ENCODE peak calls at places on chromosomes 7 and 10, in eight cellular contexts. I, R, C, S, K, T, X and O are unnamed samples. For H3K36me3, the result is how much of the 10 kb centered on the place peaks cover.

GRCh38 chr10:35890061-35890969 is 248.2 kb upstream of the FZD8 start:
- DNase-seq in C (no peak), K (no peak), I (no peak), S (no peak), T (no peak), R (no peak), X (peak), O (no peak)

GRCh38 chr10:127354992-127355391 is 158.6 kb upstream of the INSYN2A start:
- DNase-seq in S (no peak), X (no peak), K (no peak), I (no peak), C (peak), T (no peak), R (no peak), O (no peak)

GRCh38 chr10:67259319-67259929 is 333.6 kb downstream of the LRRTM3 start:
- DNase-seq in T (no peak), R (no peak), I (no peak), S (no peak), C (no peak), K (no peak), X (no peak), O (no peak)

GRCh38 chr7:96826089-96826488 is 116.4 kb upstream of the SEM1 start:
- DNase-seq in S (no peak), C (no peak), X (peak), T (peak), R (no peak), K (no peak), I (no peak), O (no peak)

GRCh38 chr10:78550716-78551115 is 517.1 kb downstream of the RPS24 start:
- DNase-seq in K (no peak), I (no peak), R (no peak), S (no peak), C (no peak), T (peak), X (no peak), O (no peak)

GRCh38 chr7:141359740-141360413 is 191.3 kb upstream of the AGK start:
- DNase-seq in C (no peak), S (no peak), X (no peak), R (no peak), I (no peak), K (no peak), T (no peak), O (no peak)

GRCh38 chr7:155529346-155529745 is 17.0 kb downstream of the CNPY1 start:
- DNase-seq in S (no peak), K (no peak), R (no peak), I (no peak), C (no peak), X (no peak), T (no peak), O (no peak)

GRCh38 chr7:150974468-150975391 is 3.4 kb downstream of the KCNH2 start:
- DNase-seq in T (no peak), K (peak), R (peak), C (peak), S (peak), X (peak), I (no peak), O (peak)

GRCh38 chr7:33692956-33693355 is 212.4 kb upstream of the BMPER start:
- DNase-seq in X (peak), I (no peak), R (no peak), K (peak), T (no peak), S (no peak), C (no peak), O (no peak)

GRCh38 chr7:67414858-67415257 is 418.2 kb downstream of the TYW1 start:
- DNase-seq in I (no peak), S (no peak), R (no peak), X (no peak), K (no peak), C (no peak), T (no peak), O (no peak)

GRCh38 chr10:1434912-1435692 is 302.2 kb downstream of the ADARB2 start:
- DNase-seq in I (no peak), C (no peak), S (no peak), T (no peak), X (no peak), R (no peak), K (no peak), O (peak)

GRCh38 chr7:79282051-79282694 is 171.3 kb downstream of the MAGI2 start:
- DNase-seq in R (no peak), I (no peak), T (no peak), K (peak), X (peak), C (peak), S (peak), O (no peak)
- H3K9ac ChIP-seq in R (no peak), I (no peak), T (no peak), K (peak), X (peak), C (no peak), S (peak), O (no peak)

GRCh38 chr10:103840747-103841085 is 14.7 kb downstream of the SH3PXD2A start:
- DNase-seq in S (no peak), X (no peak), T (no peak), K (no peak), I (no peak), C (no peak), R (no peak), O (no peak)

GRCh38 chr10:103839513-103839864 is 15.9 kb downstream of the SH3PXD2A start:
- DNase-seq in I (no peak), T (no peak), K (no peak), C (no peak), S (no peak), X (no peak), R (no peak), O (no peak)

GRCh38 chr10:103841519-103841918 is 13.9 kb downstream of the SH3PXD2A start:
- DNase-seq in C (no peak), R (no peak), X (no peak), I (no peak), S (no peak), K (no peak), T (no peak), O (no peak)

GRCh38 chr10:103838851-103839512 is 16.4 kb downstream of the SH3PXD2A start:
- DNase-seq in K (peak), X (no peak), R (no peak), S (no peak), T (no peak), C (no peak), I (no peak), O (peak)

DNA sequence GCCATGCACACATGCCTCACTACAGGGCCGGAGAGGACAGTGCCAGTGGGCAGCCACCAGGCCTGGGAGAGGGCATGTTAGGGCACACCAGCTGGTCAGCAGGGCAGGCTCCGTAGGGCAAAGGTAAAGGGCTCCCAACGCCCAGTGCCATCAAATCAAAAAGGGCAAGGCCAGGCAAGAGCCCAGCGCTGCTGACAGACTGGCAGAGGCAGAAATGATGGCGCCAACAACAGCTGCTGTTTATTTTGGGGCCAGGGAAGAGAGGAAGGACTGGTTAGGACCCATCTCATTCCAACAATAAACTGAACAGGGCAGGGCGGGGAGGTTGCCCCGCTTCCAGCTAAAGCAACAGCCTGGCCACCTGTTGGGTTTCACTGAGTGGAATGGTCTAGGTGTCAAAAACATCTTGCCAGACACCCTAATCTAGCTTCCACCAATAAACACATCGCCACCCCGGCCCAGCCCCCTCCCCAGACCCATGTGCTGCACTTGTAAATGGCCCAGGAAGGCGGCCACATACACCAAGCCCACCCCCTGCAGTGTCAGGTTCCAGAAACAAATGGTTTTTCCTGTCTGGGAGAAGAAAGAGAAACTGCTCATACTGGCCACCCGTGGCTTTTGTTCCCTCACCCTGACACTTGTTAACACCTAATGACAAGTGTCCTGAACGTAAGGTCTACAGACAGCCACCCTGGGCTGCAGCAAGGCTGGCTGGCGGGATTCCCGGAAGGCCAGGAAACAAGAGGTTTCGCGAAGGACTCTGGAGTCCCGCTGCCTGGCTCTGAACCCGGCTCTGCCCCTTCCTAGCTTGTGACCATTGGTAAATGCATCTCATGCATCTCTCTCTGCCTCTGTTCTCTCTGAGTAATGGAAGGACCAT is 15.3 kb downstream of the SH3PXD2A start:
- DNase-seq in T (no peak), X (no peak), K (no peak), C (no peak), S (no peak), I (no peak), R (no peak), O (peak)
- H3K27ac ChIP-seq in T (no peak), X (no peak), K (no peak), C (no peak), S (peak), I (no peak), R (no peak), O (no peak)

DNA sequence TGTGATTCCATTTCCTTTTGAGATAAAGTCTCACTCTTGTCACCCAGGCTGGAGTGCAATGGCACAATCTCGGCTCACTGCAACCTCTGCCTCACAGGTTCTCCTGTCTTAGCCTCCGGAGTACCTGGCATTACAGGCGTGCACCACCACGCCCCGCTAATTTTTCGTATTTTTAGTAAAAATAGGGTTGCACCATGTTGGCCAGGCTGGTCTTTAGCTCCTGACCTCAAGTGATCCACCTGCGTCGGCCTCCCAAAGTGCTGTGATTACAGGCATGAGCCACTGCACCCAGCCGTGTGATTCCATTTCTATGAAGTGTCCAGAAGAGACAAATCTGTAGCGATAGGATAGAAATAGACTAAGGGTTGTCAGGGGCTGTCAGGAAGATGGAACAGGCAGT is 60.4 kb downstream of the CLIP2 start:
- DNase-seq in C (no peak), X (no peak), S (no peak), K (no peak), I (no peak), R (no peak), T (no peak), O (no peak)
- H3K36me3 ChIP-seq in C (under half), X (under half), S (under half), K (under half), I (under half), R (under half), T (under half), O (under half)

GRCh38 chr7:139103057-139103820 is 6.3 kb downstream of the ZC3HAV1 start:
- DNase-seq in R (no peak), K (no peak), C (no peak), I (no peak), T (no peak), X (no peak), S (no peak), O (no peak)

GRCh38 chr7:139106959-139107358 is 2.6 kb downstream of the ZC3HAV1 start:
- DNase-seq in X (peak), T (no peak), S (no peak), I (no peak), K (peak), C (no peak), R (no peak), O (no peak)

GRCh38 chr7:139108256-139109187 is 998 bp downstream of the ZC3HAV1 start:
- DNase-seq in S (no peak), X (peak), C (no peak), R (peak), K (peak), T (no peak), I (peak), O (peak)

GRCh38 chr7:139109188-139109982 is at the start of gene ZC3HAV1:
- DNase-seq in T (peak), R (peak), S (peak), X (peak), C (peak), I (peak), K (peak), O (peak)

GRCh38 chr7:139105037-139105382 is 4.5 kb downstream of the ZC3HAV1 start:
- DNase-seq in S (no peak), T (no peak), I (no peak), R (no peak), X (no peak), C (no peak), K (no peak), O (no peak)
- H3K9ac ChIP-seq in S (no peak), T (no peak), I (no peak), R (peak), X (no peak), C (no peak), K (no peak), O (no peak)

DNA sequence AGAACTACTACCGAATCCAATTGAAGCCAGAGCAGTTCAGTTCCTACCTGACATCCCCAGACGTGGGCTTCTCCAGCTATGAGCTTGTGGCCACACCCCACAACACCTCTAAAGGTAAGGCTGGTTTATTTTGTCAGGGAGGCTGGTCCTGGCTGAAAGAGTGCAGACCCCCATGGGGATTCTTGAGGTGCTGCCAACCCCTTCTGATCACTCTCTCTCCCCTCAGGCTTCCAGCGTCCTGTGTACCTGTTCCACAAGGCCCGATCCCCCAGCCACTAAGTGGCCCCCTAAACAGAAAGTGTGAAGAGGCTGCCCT is 3.1 kb downstream of the PPP1R35 start:
- DNase-seq in C (no peak), R (no peak), S (no peak), K (no peak), T (no peak), X (no peak), I (no peak), O (no peak)
- H3K27ac ChIP-seq in C (peak), R (peak), S (peak), K (no peak), T (no peak), X (no peak), I (no peak), O (no peak)

GRCh38 chr7:152572101-152572500 is 103.8 kb downstream of the XRCC2 start:
- DNase-seq in C (no peak), T (no peak), K (peak), I (no peak), X (no peak), R (no peak), S (no peak), O (no peak)
- H3K36me3 ChIP-seq in C (under half), T (under half), K (under half), I (under half), X (under half), R (under half), S (under half), O (under half)

DNA sequence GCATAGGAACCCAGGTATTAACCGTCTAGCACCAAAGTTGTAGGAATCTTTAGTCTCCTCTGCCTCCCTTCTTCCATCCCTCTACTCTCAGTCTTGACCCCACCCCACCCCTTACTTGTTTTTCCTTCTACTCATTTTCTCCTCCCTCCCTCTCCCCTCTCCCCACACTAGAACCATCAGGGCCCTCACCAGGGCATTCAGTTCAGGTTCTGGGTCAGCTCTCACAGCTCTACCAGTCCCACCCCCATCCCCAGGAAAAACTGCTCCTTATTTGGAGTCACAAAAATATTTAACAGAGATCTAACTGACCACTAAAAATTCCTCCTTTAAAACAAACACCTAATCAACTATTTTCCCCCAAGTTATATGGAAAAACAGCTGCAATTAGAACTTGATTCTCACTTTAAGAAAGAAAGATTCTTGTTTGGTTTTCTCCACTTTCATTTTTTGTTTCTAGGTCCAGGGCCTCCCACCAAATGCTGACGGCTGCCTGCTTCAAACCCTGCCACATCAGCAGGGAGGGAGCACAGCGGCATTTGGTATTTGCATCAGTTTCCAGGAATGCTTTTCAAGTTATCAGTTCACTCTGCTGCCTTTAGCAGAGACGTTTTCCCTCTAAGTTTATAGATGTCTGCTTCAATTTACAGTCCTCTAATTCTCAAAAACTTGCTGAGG is 2.8 kb upstream of the COL1A2 start:
- DNase-seq in R (no peak), T (no peak), S (peak), I (no peak), C (no peak), X (no peak), K (peak), O (peak)
- H3K9ac ChIP-seq in R (no peak), T (no peak), S (peak), I (no peak), C (no peak), X (no peak), K (peak), O (no peak)

GRCh38 chr10:125765835-125766234 is 9.8 kb downstream of the MMP21 start:
- DNase-seq in S (no peak), R (no peak), C (no peak), I (no peak), K (no peak), X (no peak), T (no peak), O (no peak)
- H3K27ac ChIP-seq in S (no peak), R (no peak), C (no peak), I (no peak), K (no peak), X (no peak), T (no peak), O (no peak)

DNA sequence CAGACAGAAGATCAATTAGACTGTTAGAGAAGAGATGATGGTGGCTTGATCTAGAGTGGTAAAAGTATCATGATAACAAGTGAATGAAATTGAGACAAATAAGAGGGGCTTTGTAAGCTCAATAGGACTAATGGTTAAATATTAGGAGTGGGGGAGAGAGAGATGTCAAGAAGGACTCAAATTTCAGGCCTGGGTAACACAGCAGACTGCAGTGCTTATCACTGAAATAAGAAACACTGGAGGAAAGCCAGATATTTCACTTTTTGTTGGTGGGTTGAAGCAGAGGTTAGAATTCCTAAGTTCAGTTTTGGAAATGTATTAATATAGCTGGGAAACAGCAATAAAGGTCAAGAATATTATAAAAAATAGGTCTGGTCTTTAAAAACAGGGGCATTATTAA is 74.6 kb downstream of the ORC5 start:
- DNase-seq in S (no peak), X (no peak), R (no peak), K (no peak), T (no peak), C (no peak), I (no peak), O (no peak)
- H3K36me3 ChIP-seq in S (under half), X (under half), R (under half), K (under half), T (under half), C (under half), I (half or more), O (half or more)